ENCODE peak calls at places on chromosomes 6 and 20, in four cellular contexts. L is brain microvascular endothelial cell, Z is skeletal muscle cell, P is nephron progenitor cell. H is an unnamed sample.

GRCh38 chr20:24535956-24536730 is 66.7 kb downstream of the SYNDIG1 start:
- DNase-seq in L (no peak), Z (no peak), P (no peak), H (no peak)

GRCh38 chr20:54643761-54644160 is 168.4 kb downstream of the DOK5 start:
- DNase-seq in L (peak), Z (peak), P (no peak), H (no peak)

GRCh38 chr6:30006170-30007131 is 54.6 kb upstream of the POLR1H start:
- DNase-seq in L (no peak), Z (no peak), P (peak), H (peak)

GRCh38 chr6:9862603-9863167 is 552.2 kb downstream of the TFAP2A start:
- DNase-seq in L (no peak), Z (no peak), P (no peak), H (no peak)

GRCh38 chr6:130624046-130624445 is 203.2 kb upstream of the SMLR1 start:
- DNase-seq in L (peak), Z (no peak), P (no peak), H (peak)

GRCh38 chr6:41371461-41371991 is 36.1 kb downstream of the NCR2 start:
- DNase-seq in L (peak), Z (peak), P (peak), H (no peak)

GRCh38 chr20:63829598-63829942 is 1.5 kb downstream of the ZBTB46 start:
- DNase-seq in L (no peak), Z (no peak), P (no peak), H (no peak)

GRCh38 chr6:108937170-108937569 is 88.9 kb downstream of the ARMC2 start:
- DNase-seq in L (no peak), Z (no peak), P (no peak), H (no peak)

GRCh38 chr6:31464252-31465184 is 33.4 kb upstream of the MICB start:
- DNase-seq in L (no peak), Z (no peak), P (no peak), H (no peak)

GRCh38 chr6:20464041-20464440 is 62.4 kb downstream of the E2F3 start:
- DNase-seq in L (no peak), Z (no peak), P (no peak), H (no peak)

H was measured in activated CD8-positive, alpha-beta T cell treated with anti-CD3 and anti-CD28 coated beads for 36 hours.